ENCODE peak calls at places on chromosomes 6 and 20, in ten cellular contexts. M, F, U, Y, L, Q, V, K, D and E are unnamed samples.

GRCh38 chr6:162177733-162178132 is 549.8 kb downstream of the PRKN start:
- DNase-seq in M (no peak), F (no peak), U (no peak), Y (no peak), L (peak), Q (no peak), V (peak), K (no peak), D (peak), E (no peak)

GRCh38 chr6:143267740-143268139 is 182.8 kb downstream of the ADAT2 start:
- DNase-seq in M (no peak), F (no peak), U (no peak), Y (no peak), L (no peak), Q (no peak), V (no peak), K (no peak), D (no peak), E (no peak)

GRCh38 chr6:158610319-158610968 is 34.1 kb downstream of the DYNLT1 start:
- DNase-seq in M (no peak), F (no peak), U (no peak), Y (no peak), L (no peak), Q (no peak), V (no peak), K (no peak), D (no peak), E (no peak)

GRCh38 chr6:75204222-75204958 is 1.5 kb downstream of the COL12A1 start:
- DNase-seq in M (peak), F (peak), U (peak), Y (peak), L (peak), Q (peak), V (peak), K (peak), D (peak), E (peak)

GRCh38 chr20:49867453-49868215 is 47.7 kb downstream of the SPATA2 start:
- DNase-seq in M (no peak), F (no peak), U (no peak), Y (no peak), L (no peak), Q (no peak), V (no peak), K (no peak), D (no peak), E (no peak)

GRCh38 chr6:110287462-110288341 is 70.4 kb downstream of the METTL24 start:
- DNase-seq in M (no peak), F (no peak), U (no peak), Y (no peak), L (no peak), Q (no peak), V (no peak), K (no peak), D (no peak), E (no peak)

GRCh38 chr20:44526129-44526528 is 4.3 kb upstream of the SERINC3 start:
- DNase-seq in M (no peak), F (no peak), U (peak), Y (no peak), L (peak), Q (no peak), V (peak), K (no peak), D (no peak), E (no peak)

GRCh38 chr20:25225642-25226432 is 22.0 kb upstream of the PYGB start:
- DNase-seq in M (no peak), F (no peak), U (no peak), Y (no peak), L (no peak), Q (no peak), V (no peak), K (no peak), D (no peak), E (no peak)

GRCh38 chr20:23782366-23782983 is 31.7 kb upstream of the CST1 start:
- DNase-seq in M (no peak), F (no peak), U (peak), Y (no peak), L (peak), Q (no peak), V (no peak), K (peak), D (peak), E (no peak)

GRCh38 chr6:39166189-39166917 is 51.4 kb upstream of the SAYSD1 start:
- DNase-seq in M (peak), F (peak), U (peak), Y (peak), L (peak), Q (peak), V (peak), K (peak), D (peak), E (peak)

GRCh38 chr6:160792711-160793110 is 90.7 kb downstream of the PLG start:
- DNase-seq in M (no peak), F (no peak), U (no peak), Y (no peak), L (no peak), Q (no peak), V (no peak), K (no peak), D (no peak), E (no peak)

GRCh38 chr6:113969888-113970807 is 800 bp downstream of the HDAC2 start:
- DNase-seq in M (peak), F (peak), U (peak), Y (peak), L (peak), Q (peak), V (peak), K (no peak), D (peak), E (no peak)

GRCh38 chr20:64065973-64066341 is 3.0 kb downstream of the TCEA2 start:
- DNase-seq in M (no peak), F (no peak), U (peak), Y (no peak), L (no peak), Q (no peak), V (peak), K (no peak), D (no peak), E (no peak)

GRCh38 chr6:168615837-168616236 is 174.9 kb downstream of the SMOC2 start:
- DNase-seq in M (no peak), F (no peak), U (no peak), Y (no peak), L (no peak), Q (no peak), V (no peak), K (no peak), D (no peak), E (no peak)

GRCh38 chr6:35305117-35305516 is 7.5 kb downstream of the DEF6 start:
- DNase-seq in M (no peak), F (no peak), U (no peak), Y (no peak), L (no peak), Q (no peak), V (no peak), K (no peak), D (no peak), E (no peak)

GRCh38 chr6:170434821-170435155 is 118.3 kb downstream of the PSMB1 start:
- DNase-seq in M (no peak), F (no peak), U (no peak), Y (no peak), L (no peak), Q (no peak), V (no peak), K (no peak), D (no peak), E (no peak)

GRCh38 chr6:168249746-168250145 is 69.8 kb downstream of the DACT2 start:
- DNase-seq in M (no peak), F (no peak), U (no peak), Y (no peak), L (no peak), Q (no peak), V (no peak), K (no peak), D (no peak), E (no peak)

GRCh38 chr20:62603021-62603906 is 39.0 kb upstream of the SLCO4A1 start:
- DNase-seq in M (peak), F (no peak), U (no peak), Y (peak), L (peak), Q (no peak), V (peak), K (no peak), D (peak), E (peak)

GRCh38 chr20:50192364-50193168 is 1.9 kb downstream of the CEBPB start:
- DNase-seq in M (peak), F (peak), U (peak), Y (peak), L (peak), Q (peak), V (peak), K (peak), D (peak), E (peak)

GRCh38 chr6:68738039-68738438 is 103.0 kb downstream of the ADGRB3 start:
- DNase-seq in M (no peak), F (no peak), U (no peak), Y (no peak), L (no peak), Q (no peak), V (no peak), K (no peak), D (no peak), E (no peak)

GRCh38 chr6:31619805-31620585 is 520 bp upstream of the PRRC2A start:
- DNase-seq in M (peak), F (peak), U (peak), Y (peak), L (peak), Q (peak), V (peak), K (peak), D (peak), E (peak)

GRCh38 chr20:62953167-62953838 is 794 bp downstream of the SLC17A9 start:
- DNase-seq in M (peak), F (peak), U (no peak), Y (no peak), L (no peak), Q (no peak), V (no peak), K (no peak), D (no peak), E (no peak)

GRCh38 chr6:12138377-12138776 is 126.3 kb downstream of the HIVEP1 start:
- DNase-seq in M (no peak), F (no peak), U (no peak), Y (no peak), L (no peak), Q (no peak), V (no peak), K (no peak), D (no peak), E (no peak)

GRCh38 chr6:34115396-34116314 is 30.2 kb downstream of the GRM4 start:
- DNase-seq in M (no peak), F (no peak), U (peak), Y (no peak), L (peak), Q (no peak), V (peak), K (no peak), D (peak), E (no peak)

GRCh38 chr6:90637321-90637720 is 50.4 kb upstream of the MAP3K7 start:
- DNase-seq in M (no peak), F (no peak), U (no peak), Y (no peak), L (no peak), Q (no peak), V (no peak), K (no peak), D (no peak), E (no peak)

GRCh38 chr20:64131406-64131805 is 24.0 kb upstream of the NPBWR2 start:
- DNase-seq in M (peak), F (no peak), U (peak), Y (peak), L (peak), Q (no peak), V (no peak), K (peak), D (peak), E (no peak)

GRCh38 chr6:99613705-99614429 is 7.2 kb downstream of the PRDM13 start:
- DNase-seq in M (peak), F (no peak), U (no peak), Y (peak), L (peak), Q (no peak), V (no peak), K (peak), D (no peak), E (no peak)
- H3K4me3 ChIP-seq in M (peak), F (peak), U (peak), Y (peak), L (peak), Q (peak), V (no peak), K (peak), D (peak), E (peak)

GRCh38 chr20:33933469-33933909 is 60.2 kb upstream of the RALY start:
- DNase-seq in M (peak), F (peak), U (peak), Y (peak), L (peak), Q (peak), V (no peak), K (peak), D (peak), E (no peak)
- TF ChIP-seq CTCF in M (peak), F (no peak), U (peak), Y (peak), L (peak), Q (no peak), V (peak), K (peak), D (no peak), E (peak)

GRCh38 chr6:137496392-137496767 is 2.2 kb upstream of the OLIG3 start:
- DNase-seq in M (no peak), F (no peak), U (no peak), Y (no peak), L (no peak), Q (no peak), V (no peak), K (no peak), D (no peak), E (no peak)
- H3K4me3 ChIP-seq in M (no peak), F (no peak), U (no peak), Y (no peak), L (no peak), Q (no peak), V (no peak), K (no peak), D (peak), E (no peak)

DNA sequence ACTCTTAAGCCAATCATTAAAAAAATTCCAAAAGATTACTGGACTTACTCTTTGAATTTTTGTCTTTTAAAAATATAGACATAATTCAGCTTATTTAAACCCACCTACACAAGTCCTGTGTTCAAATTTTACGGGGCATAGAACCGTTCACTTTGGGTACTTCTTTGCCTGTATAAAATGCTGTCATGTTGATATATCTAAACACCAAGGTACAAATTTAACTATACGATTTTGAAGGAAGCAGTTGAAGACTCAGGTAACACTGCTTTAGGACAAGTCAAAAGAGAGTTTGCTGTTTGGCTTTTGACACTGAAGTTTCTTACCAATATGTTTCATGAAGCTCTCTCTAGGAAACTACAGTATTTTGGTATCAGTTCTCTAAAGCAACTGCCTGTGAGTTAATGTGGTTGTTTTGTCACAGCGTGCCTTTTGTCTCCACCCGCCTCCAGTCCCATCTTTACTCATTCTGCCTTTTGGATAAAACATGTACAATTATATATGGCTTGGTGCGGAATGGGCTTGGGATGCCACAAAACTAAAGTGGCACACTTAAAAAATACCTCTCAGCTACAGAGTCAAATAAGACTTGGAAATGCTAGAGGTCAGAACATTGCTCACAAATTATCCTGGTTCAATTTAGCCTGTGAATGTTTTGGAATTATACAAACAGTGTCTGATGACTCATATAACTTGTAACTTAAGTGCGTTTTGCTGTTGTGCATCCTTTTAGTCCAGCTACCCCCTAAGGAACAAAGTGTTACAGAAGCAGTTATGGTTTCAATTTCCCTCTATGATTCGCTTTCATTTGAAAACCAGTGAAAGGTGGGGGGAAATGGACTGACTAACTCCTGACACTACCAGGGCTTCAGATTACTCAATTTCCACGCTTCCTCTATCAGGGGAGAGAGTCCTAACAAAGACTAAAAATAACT is 38.7 kb downstream of the RGS17 start:
- DNase-seq in M (no peak), F (no peak), U (peak), Y (no peak), L (peak), Q (no peak), V (peak), K (no peak), D (no peak), E (no peak)
- TF ChIP-seq CTCF in M (no peak), F (no peak), U (no peak), Y (no peak), L (no peak), Q (no peak), V (no peak), K (no peak), D (no peak), E (no peak)

GRCh38 chr6:149483302-149483701 is 1.5 kb downstream of the ZC3H12D start:
- DNase-seq in M (no peak), F (no peak), U (no peak), Y (no peak), L (no peak), Q (no peak), V (no peak), K (no peak), D (no peak), E (no peak)

GRCh38 chr6:149484733-149485700 is at the start of gene ZC3H12D:
- DNase-seq in M (peak), F (no peak), U (peak), Y (no peak), L (peak), Q (no peak), V (peak), K (peak), D (peak), E (no peak)

GRCh38 chr6:149482542-149483261 is 2.1 kb downstream of the ZC3H12D start:
- DNase-seq in M (peak), F (no peak), U (no peak), Y (no peak), L (no peak), Q (no peak), V (no peak), K (no peak), D (no peak), E (no peak)

GRCh38 chr6:149487316-149487715 is 2.5 kb upstream of the ZC3H12D start:
- DNase-seq in M (no peak), F (no peak), U (no peak), Y (no peak), L (no peak), Q (no peak), V (no peak), K (no peak), D (no peak), E (no peak)

GRCh38 chr6:149483849-149484635 is 772 bp downstream of the ZC3H12D start:
- DNase-seq in M (no peak), F (no peak), U (no peak), Y (no peak), L (no peak), Q (no peak), V (no peak), K (no peak), D (no peak), E (no peak)
- H3K4me3 ChIP-seq in M (peak), F (no peak), U (no peak), Y (no peak), L (no peak), Q (no peak), V (no peak), K (no peak), D (no peak), E (no peak)